ENCODE peak calls at places on chromosomes 13 and 19, in five cellular contexts. A is brain pericyte, H is fibroblast of pulmonary artery, K is right lobe of liver, Y is breast epithelium. G is an unnamed sample.
A peak's percentile ranks its signal among the peaks of the same experiment; 100 is the strongest.

GRCh38 chr19:48631254-48631653 is 5.9 kb downstream of the DBP start:
- DNase-seq in A (no peak), H (no peak), K (peak; percentile 50), Y (no peak), G (no peak)

GRCh38 chr13:72754111-72754510 is 26.4 kb downstream of the BORA start:
- DNase-seq in A (no peak), H (no peak), K (no peak), Y (no peak), G (no peak)

GRCh38 chr13:30577381-30577780 is 40.3 kb upstream of the USPL1 start:
- DNase-seq in A (no peak), H (peak; percentile 76), K (no peak), Y (no peak), G (peak; percentile 93)

GRCh38 chr19:1264801-1265610 is 4.1 kb upstream of the CIRBP start:
- DNase-seq in A (no peak), H (peak; percentile 85), K (no peak), Y (peak; percentile 78), G (peak; percentile 96)

GRCh38 chr13:96851856-96852255 is 142.4 kb downstream of the OXGR1 start:
- DNase-seq in A (no peak), H (no peak), K (no peak), Y (no peak), G (no peak)

GRCh38 chr13:110568649-110569048 is 7.1 kb upstream of the RAB20 start:
- DNase-seq in A (no peak), H (no peak), K (no peak), Y (no peak), G (no peak)

GRCh38 chr19:38234615-38235014 is 10.6 kb upstream of the DPF1 start:
- DNase-seq in A (no peak), H (no peak), K (no peak), Y (no peak), G (no peak)

GRCh38 chr13:20360835-20361412 is 128.8 kb upstream of the GJB6 start:
- DNase-seq in A (no peak), H (no peak), K (no peak), Y (no peak), G (peak; percentile 13)

GRCh38 chr13:105918842-105919741 is 616.4 kb downstream of the EFNB2 start:
- DNase-seq in A (no peak), H (peak; percentile 63), K (no peak), Y (no peak), G (peak; percentile 86)

GRCh38 chr13:106610511-106610910 is 42.6 kb upstream of the ARGLU1 start:
- DNase-seq in A (no peak), H (peak; percentile 31), K (no peak), Y (no peak), G (peak; percentile 38)

GRCh38 chr19:29596885-29597525 is 9.1 kb upstream of the POP4 start:
- DNase-seq in A (no peak), H (peak; percentile 52), K (no peak), Y (no peak), G (peak; percentile 27)

GRCh38 chr19:17863520-17864182 is 3.9 kb downstream of the RPL18A start:
- DNase-seq in A (no peak), H (no peak), K (no peak), Y (no peak), G (no peak)

GRCh38 chr13:100461309-100462035 is 127.1 kb downstream of the GGACT start:
- DNase-seq in A (no peak), H (no peak), K (no peak), Y (no peak), G (no peak)

GRCh38 chr13:103101902-103102301 is 35.7 kb upstream of the SLC10A2 start:
- DNase-seq in A (no peak), H (no peak), K (no peak), Y (no peak), G (no peak)

GRCh38 chr13:24097064-24097463 is 63.5 kb upstream of the SPATA13 start:
- DNase-seq in A (no peak), H (peak; percentile 47), K (no peak), Y (no peak), G (peak; percentile 57)

GRCh38 chr13:107365466-107366215 is 797.7 kb upstream of the ARGLU1 start:
- DNase-seq in A (no peak), H (peak; percentile 40), K (no peak), Y (no peak), G (no peak)

GRCh38 chr13:32228330-32229041 is 86.7 kb downstream of the ZAR1L start:
- DNase-seq in A (peak; percentile 46), H (peak; percentile 25), K (no peak), Y (no peak), G (peak; percentile 26)

GRCh38 chr19:49145485-49146407 is 9.4 kb downstream of the HRC start:
- DNase-seq in A (peak; percentile 57), H (peak; percentile 78), K (peak; percentile 77), Y (peak; percentile 77), G (peak; percentile 78)

GRCh38 chr19:48940902-48941301 is 7.4 kb downstream of the DHDH start:
- DNase-seq in A (no peak), H (no peak), K (no peak), Y (no peak), G (no peak)

GRCh38 chr13:57624565-57625435 is 6.7 kb upstream of the PCDH17 start:
- DNase-seq in A (no peak), H (peak; percentile 76), K (peak; percentile 53), Y (no peak), G (peak; percentile 12)

GRCh38 chr13:48750588-48751383 is 97.1 kb downstream of the CYSLTR2 start:
- DNase-seq in A (no peak), H (peak; percentile 78), K (no peak), Y (no peak), G (no peak)

GRCh38 chr13:72437458-72437857 is 290.0 kb downstream of the MZT1 start:
- DNase-seq in A (no peak), H (peak; percentile 4), K (no peak), Y (no peak), G (peak; percentile 83)

GRCh38 chr13:48246097-48246496 is 13.1 kb downstream of the ITM2B start:
- DNase-seq in A (no peak), H (no peak), K (no peak), Y (no peak), G (no peak)

GRCh38 chr13:109389892-109390345 is 396.5 kb downstream of the IRS2 start:
- DNase-seq in A (no peak), H (peak; percentile 30), K (peak; percentile 69), Y (no peak), G (no peak)

GRCh38 chr13:61414686-61415664 is 674 bp downstream of the PCDH20 start:
- DNase-seq in A (no peak), H (peak; percentile 18), K (peak; percentile 82), Y (peak; percentile 67), G (no peak)

GRCh38 chr13:33119022-33119735 is 103.0 kb downstream of the KL start:
- DNase-seq in A (no peak), H (no peak), K (no peak), Y (no peak), G (peak; percentile 47)

GRCh38 chr19:38977445-38978314 is 2.1 kb upstream of the FBXO17 start:
- DNase-seq in A (no peak), H (no peak), K (no peak), Y (no peak), G (peak; percentile 17)

GRCh38 chr13:81051873-81052272 is 710.9 kb upstream of the SPRY2 start:
- DNase-seq in A (no peak), H (peak; percentile 38), K (no peak), Y (no peak), G (no peak)

GRCh38 chr19:3028305-3029069 is 593 bp downstream of the TLE2 start:
- DNase-seq in A (no peak), H (no peak), K (no peak), Y (no peak), G (no peak)

GRCh38 chr19:15417699-15418098 is 1.1 kb downstream of the AKAP8L start:
- DNase-seq in A (no peak), H (peak; percentile 18), K (peak; percentile 46), Y (no peak), G (peak; percentile 26)

GRCh38 chr13:24083141-24083540 is 77.4 kb upstream of the SPATA13 start:
- DNase-seq in A (no peak), H (no peak), K (no peak), Y (no peak), G (no peak)

GRCh38 chr19:40889366-40889765 is 7.3 kb upstream of the CYP2A7 start:
- DNase-seq in A (no peak), H (no peak), K (no peak), Y (no peak), G (no peak)

GRCh38 chr19:52601025-52601973 is 31.2 kb downstream of the ZNF701 start:
- DNase-seq in A (peak; percentile 36), H (peak; percentile 88), K (peak; percentile 90), Y (peak; percentile 94), G (peak; percentile 95)

GRCh38 chr19:45213031-45213430 is 32.2 kb downstream of the EXOC3L2 start:
- DNase-seq in A (no peak), H (no peak), K (no peak), Y (no peak), G (no peak)

GRCh38 chr13:99827011-99827410 is 144.6 kb downstream of the ZIC5 start:
- DNase-seq in A (no peak), H (no peak), K (no peak), Y (no peak), G (no peak)

GRCh38 chr13:43136940-43137574 is 113.7 kb downstream of the DNAJC15 start:
- DNase-seq in A (no peak), H (no peak), K (peak; percentile 63), Y (no peak), G (no peak)

GRCh38 chr19:46226438-46226973 is 3.0 kb upstream of the IGFL1 start:
- DNase-seq in A (no peak), H (peak; percentile 10), K (no peak), Y (no peak), G (no peak)